ENCODE peak calls at places on chromosomes 3 and 15, in four cellular contexts. M is CD4-positive, alpha-beta T cell; K is WTC11; R is AG04450. P is an unnamed sample.

GRCh38 chr3:74546426-74546825 is 68.0 kb downstream of the CNTN3 start:
- DNase-seq in K (no peak), M (no peak), R (no peak), P (no peak)

GRCh38 chr3:184525337-184526157 is 36.0 kb upstream of the EPHB3 start:
- DNase-seq in R (no peak), K (peak), M (no peak), P (peak)

GRCh38 chr15:48984811-48985352 is 21.2 kb upstream of the SHC4 start:
- DNase-seq in K (no peak), R (no peak), M (no peak), P (no peak)

GRCh38 chr15:36936652-36937051 is 163.7 kb downstream of the MEIS2 start:
- DNase-seq in M (no peak), R (no peak), K (no peak), P (no peak)

GRCh38 chr3:110106805-110107204 is 769.5 kb upstream of the DPPA4 start:
- DNase-seq in R (no peak), M (no peak), K (no peak), P (no peak)

GRCh38 chr15:89307046-89307587 is 27.5 kb downstream of the POLG start:
- DNase-seq in M (no peak), K (no peak), R (no peak), P (no peak)

GRCh38 chr15:88904808-88905327 is 8.3 kb downstream of the MFGE8 start:
- DNase-seq in M (peak), K (peak), R (no peak), P (peak)

GRCh38 chr3:13508496-13508895 is 28.4 kb downstream of the HDAC11 start:
- DNase-seq in R (no peak), K (no peak), M (no peak), P (no peak)

GRCh38 chr15:32685576-32685975 is 32.2 kb upstream of the GREM1 start:
- DNase-seq in K (no peak), R (no peak), M (no peak), P (no peak)

GRCh38 chr15:28942046-28942445 is 56.3 kb downstream of the APBA2 start:
- DNase-seq in M (peak), R (no peak), K (no peak), P (no peak)

GRCh38 chr3:193974591-193974990 is 161.4 kb upstream of the HES1 start:
- DNase-seq in K (no peak), M (no peak), R (no peak), P (no peak)

GRCh38 chr3:14915636-14916222 is 31.7 kb upstream of the NR2C2 start:
- DNase-seq in K (no peak), R (no peak), M (no peak), P (no peak)

GRCh38 chr3:24451461-24452099 is 43.1 kb downstream of the THRB start:
- DNase-seq in R (no peak), K (no peak), M (no peak), P (no peak)

GRCh38 chr3:192916455-192917257 is 1.0 kb downstream of the MB21D2 start:
- DNase-seq in M (no peak), K (peak), R (no peak), P (no peak)

GRCh38 chr3:32882603-32883025 is 64.8 kb downstream of the TRIM71 start:
- DNase-seq in R (no peak), K (no peak), M (no peak), P (no peak)

GRCh38 chr3:48356419-48356818 is 15.6 kb upstream of the FBXW12 start:
- DNase-seq in R (no peak), K (no peak), M (no peak), P (no peak)

GRCh38 chr3:61194892-61195538 is 56.2 kb downstream of the FHIT start:
- DNase-seq in K (no peak), R (no peak), M (no peak), P (no peak)
- TF ChIP-seq CTCF in K (no peak), R (no peak), M (no peak), P (no peak)

DNA sequence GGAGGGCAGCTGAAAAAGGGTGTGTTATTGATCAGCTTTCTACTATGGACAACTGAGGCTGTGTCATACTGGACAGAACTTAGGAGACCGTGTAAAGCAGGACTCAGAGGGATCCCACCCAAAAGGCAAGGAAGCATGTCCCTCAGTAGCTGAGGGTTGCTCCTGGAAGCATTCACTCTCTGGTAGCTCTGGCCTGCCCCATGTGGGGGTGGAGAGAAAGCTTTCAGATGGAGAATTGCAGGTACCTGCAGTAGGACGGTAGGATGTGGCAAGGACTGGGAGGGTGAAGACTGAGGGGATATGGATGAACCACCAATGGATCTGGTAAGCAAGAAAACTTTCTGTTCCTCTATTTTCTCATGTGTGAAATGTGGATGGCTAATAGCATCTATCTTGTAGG is 157.5 kb upstream of the PROK2 start:
- DNase-seq in K (peak), R (no peak), M (no peak), P (no peak)
- TF ChIP-seq CTCF in K (no peak), R (no peak), M (no peak), P (no peak)

GRCh38 chr15:57553526-57553925 is 38.2 kb upstream of the MYZAP start:
- DNase-seq in M (no peak), K (peak), R (no peak), P (no peak)
- TF ChIP-seq CTCF in M (no peak), K (no peak), R (no peak), P (no peak)

GRCh38 chr3:113829576-113830354 is 8.8 kb upstream of the GRAMD1C start:
- DNase-seq in M (no peak), R (no peak), K (no peak), P (no peak)

GRCh38 chr3:113828605-113829004 is 10.0 kb upstream of the GRAMD1C start:
- DNase-seq in M (no peak), K (no peak), R (no peak), P (no peak)

GRCh38 chr3:113819866-113820265 is 18.7 kb upstream of the GRAMD1C start:
- DNase-seq in R (no peak), K (no peak), M (no peak), P (no peak)

DNA sequence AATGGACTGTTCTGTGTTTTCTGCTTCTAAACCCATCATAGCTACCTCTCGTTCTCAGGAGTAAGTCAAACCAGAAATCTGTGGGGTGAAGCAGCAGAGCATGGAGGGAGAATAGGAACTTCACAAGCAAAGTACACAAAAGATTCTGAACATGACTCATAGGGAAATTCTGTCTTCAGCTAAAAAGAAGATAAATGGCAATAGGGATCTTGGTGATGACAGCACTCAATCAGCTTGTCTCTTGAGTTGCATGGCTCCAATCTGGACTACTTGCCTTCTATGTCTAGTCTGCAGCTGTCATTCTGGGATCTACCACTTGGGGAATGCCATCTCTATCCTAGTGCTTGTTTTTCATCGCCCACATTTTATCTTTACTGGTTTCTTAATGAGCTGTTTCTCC is 13.5 kb upstream of the GRAMD1C start:
- DNase-seq in R (no peak), K (no peak), M (no peak), P (no peak)
- TF ChIP-seq CTCF in R (peak), K (no peak), M (no peak), P (no peak)

GRCh38 chr3:99013077-99013476 is 111.6 kb upstream of the DCBLD2 start:
- DNase-seq in M (no peak), K (no peak), R (no peak), P (no peak)
- TF ChIP-seq CTCF in M (no peak), K (no peak), R (no peak), P (no peak)

GRCh38 chr3:172598904-172599303 is 75.7 kb upstream of the TNFSF10 start:
- DNase-seq in K (no peak), R (no peak), M (no peak), P (no peak)

GRCh38 chr3:172592898-172593669 is 69.9 kb upstream of the TNFSF10 start:
- DNase-seq in K (no peak), R (no peak), M (no peak), P (no peak)

GRCh38 chr3:172595648-172596393 is 72.6 kb upstream of the TNFSF10 start:
- DNase-seq in M (peak), K (no peak), R (no peak), P (no peak)

GRCh38 chr3:172591876-172592771 is 68.9 kb upstream of the TNFSF10 start:
- DNase-seq in K (no peak), M (peak), R (no peak), P (peak)

GRCh38 chr3:172596394-172596706 is 73.1 kb upstream of the TNFSF10 start:
- DNase-seq in R (no peak), M (no peak), K (no peak), P (no peak)
- TF ChIP-seq CTCF in R (no peak), M (peak), K (peak), P (no peak)

DNA sequence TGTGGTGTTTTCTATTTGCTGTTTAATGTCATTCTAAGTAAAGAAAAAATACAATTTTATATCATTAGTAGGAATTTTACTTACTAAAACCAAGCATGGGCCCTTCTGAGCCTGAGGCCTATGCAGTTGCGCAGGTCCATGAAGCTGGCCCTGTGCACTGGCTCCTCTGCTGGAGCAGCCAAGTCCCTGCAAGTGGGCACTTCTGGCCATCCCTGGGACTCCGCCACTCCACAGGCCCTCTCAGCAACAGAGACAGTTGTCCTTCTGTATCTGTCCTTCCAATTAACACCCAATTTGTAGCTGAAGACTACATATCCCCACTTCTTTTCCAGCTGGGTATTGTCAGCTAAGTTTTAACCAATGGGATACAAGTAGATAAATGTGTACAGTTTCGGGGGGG is 49.9 kb upstream of the RYK start:
- DNase-seq in M (no peak), K (peak), R (no peak), P (no peak)
- TF ChIP-seq CTCF in M (no peak), K (no peak), R (peak), P (no peak)

DNA sequence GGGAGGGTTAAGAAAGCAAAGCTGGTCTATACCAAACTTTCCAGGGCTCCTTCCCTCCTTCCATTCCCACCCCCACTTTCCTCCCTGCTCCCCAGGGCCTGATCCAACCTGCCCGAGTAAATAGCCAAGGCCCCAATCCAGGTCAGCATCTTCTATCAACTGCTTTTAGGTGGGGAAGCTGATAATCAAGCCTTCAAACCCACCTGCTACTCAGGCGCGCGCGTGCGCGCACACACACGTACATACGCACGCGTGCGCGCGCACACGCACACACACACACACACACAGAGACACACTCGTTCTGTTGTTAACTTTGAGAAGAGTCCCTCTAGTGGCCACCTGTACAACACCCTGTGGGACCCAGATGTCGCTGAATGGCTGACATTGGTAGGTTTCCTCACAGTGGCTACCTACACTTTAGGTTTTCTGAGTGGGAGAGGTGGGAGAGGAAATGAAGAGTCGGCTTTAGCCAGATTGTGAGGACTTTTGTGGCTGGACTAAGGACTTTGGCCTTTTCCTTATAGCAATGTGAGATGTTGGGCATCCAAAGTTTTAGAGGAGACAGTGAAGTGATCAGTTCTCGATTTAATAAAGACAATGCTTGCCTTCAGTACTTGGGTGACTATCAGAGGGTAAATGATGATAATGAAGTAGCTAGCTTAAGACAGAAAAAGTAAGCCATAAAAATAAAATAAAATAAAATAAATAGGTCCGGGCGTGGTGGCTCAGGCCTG is 179.9 kb upstream of the C2CD4B start:
- DNase-seq in M (peak), K (peak), R (peak), P (peak)
- TF ChIP-seq CTCF in M (peak), K (peak), R (peak), P (no peak)

GRCh38 chr3:128494152-128494650 is 1.2 kb upstream of the GATA2 start:
- DNase-seq in K (no peak), R (no peak), M (no peak), P (no peak)

GRCh38 chr3:128491071-128491899 is 1.7 kb downstream of the GATA2 start:
- DNase-seq in K (peak), R (no peak), M (no peak), P (no peak)

GRCh38 chr3:128493221-128494151 is 485 bp upstream of the GATA2 start:
- DNase-seq in R (no peak), K (no peak), M (no peak), P (no peak)

GRCh38 chr3:128491900-128492352 is 1.1 kb downstream of the GATA2 start:
- DNase-seq in R (no peak), M (no peak), K (no peak), P (no peak)

DNA sequence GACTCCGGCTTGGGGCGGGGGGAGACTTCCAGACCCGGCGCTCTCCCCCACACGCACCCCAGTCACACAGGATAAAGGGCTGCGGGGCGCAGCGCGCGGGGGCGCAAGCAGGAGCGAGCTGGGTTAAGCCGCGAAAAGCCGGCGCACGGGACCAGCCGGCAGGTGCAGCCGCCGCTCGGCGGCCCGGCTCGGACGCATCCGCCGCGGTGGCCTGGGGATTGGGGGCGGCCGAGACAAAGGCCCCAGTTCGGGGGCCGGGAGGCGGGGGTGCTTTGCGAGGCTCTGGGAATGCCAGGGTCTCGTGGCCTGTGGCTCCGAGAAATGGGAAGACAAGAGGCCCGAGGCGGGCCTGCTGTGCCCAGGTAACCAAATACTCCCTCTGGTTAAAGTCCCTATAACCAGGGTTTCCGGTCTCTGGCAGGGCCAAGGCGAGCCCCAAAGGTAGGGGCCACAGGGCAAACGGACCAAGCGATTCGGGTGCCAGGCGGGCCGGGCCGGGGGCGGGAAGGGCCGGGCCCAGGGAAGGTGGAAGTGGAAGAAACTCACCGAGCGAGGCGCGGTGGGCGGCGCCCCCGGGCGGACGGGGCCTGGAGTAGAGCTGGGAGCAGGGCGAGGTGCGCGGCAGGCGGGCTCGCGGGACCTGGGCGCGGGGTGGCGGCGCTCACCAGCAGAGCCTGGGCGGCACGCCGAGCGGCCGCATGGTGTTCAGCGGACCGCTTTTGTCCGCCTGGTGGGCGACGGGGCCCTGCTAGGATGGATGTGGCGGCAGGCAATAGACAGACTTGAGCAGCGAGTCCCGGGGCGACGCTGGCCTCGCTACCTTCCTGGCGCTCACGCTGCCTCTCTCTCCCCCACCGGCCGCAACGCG is at the start of gene GATA2:
- DNase-seq in R (no peak), M (no peak), K (peak), P (peak)
- TF ChIP-seq CTCF in R (no peak), M (no peak), K (no peak), P (no peak)